ENCODE peak calls at places on chromosomes 2 and 18, in ten cellular contexts. N, V, B, D, X, M, I, S, E and O are unnamed samples.

GRCh38 chr2:19580830-19581229 is 222.4 kb upstream of the OSR1 start:
- DNase-seq in N (no peak), V (no peak), B (no peak), D (peak; percentile 49), X (no peak), M (peak; percentile 50), I (no peak), S (no peak), E (no peak), O (no peak)

GRCh38 chr2:86807462-86808275 is 17.0 kb upstream of the CD8A start:
- DNase-seq in N (no peak), V (peak; percentile 52), B (peak; percentile 72), D (no peak), X (no peak), M (peak; percentile 13), I (peak; percentile 51), S (peak; percentile 80), E (peak; percentile 73), O (no peak)

GRCh38 chr2:168490015-168490874 is 34.2 kb downstream of the CERS6 start:
- DNase-seq in N (no peak), V (peak; percentile 34), B (no peak), D (peak; percentile 34), X (no peak), M (peak; percentile 90), I (peak; percentile 59), S (peak; percentile 48), E (peak; percentile 18), O (peak; percentile 28)

GRCh38 chr2:55311444-55311870 is 42.4 kb upstream of the MTIF2 start:
- DNase-seq in N (no peak), V (peak; percentile 59), B (no peak), D (peak; percentile 56), X (no peak), M (peak; percentile 63), I (peak; percentile 39), S (peak; percentile 59), E (no peak), O (peak; percentile 43)

GRCh38 chr2:188142088-188142487 is 149.6 kb upstream of the GULP1 start:
- DNase-seq in N (no peak), V (no peak), B (no peak), D (no peak), X (no peak), M (no peak), I (no peak), S (peak; percentile 44), E (no peak), O (no peak)

GRCh38 chr18:79904357-79905147 is 46.9 kb downstream of the SLC66A2 start:
- DNase-seq in N (no peak), V (no peak), B (peak; percentile 43), D (no peak), X (no peak), M (no peak), I (no peak), S (peak; percentile 71), E (no peak), O (no peak)

GRCh38 chr2:174171686-174172445 is 76.5 kb downstream of the OLA1 start:
- DNase-seq in N (no peak), V (no peak), B (no peak), D (no peak), X (no peak), M (no peak), I (no peak), S (no peak), E (no peak), O (no peak)

GRCh38 chr2:37020212-37020886 is 54.0 kb upstream of the STRN start:
- DNase-seq in N (no peak), V (no peak), B (no peak), D (peak; percentile 94), X (no peak), M (peak; percentile 82), I (no peak), S (no peak), E (no peak), O (peak; percentile 83)

GRCh38 chr18:26335139-26335933 is 109.1 kb downstream of the TAF4B start:
- DNase-seq in N (no peak), V (no peak), B (no peak), D (no peak), X (no peak), M (no peak), I (no peak), S (no peak), E (no peak), O (peak; percentile 20)

GRCh38 chr2:60499082-60499429 is 54.4 kb downstream of the BCL11A start:
- DNase-seq in N (no peak), V (no peak), B (no peak), D (no peak), X (no peak), M (no peak), I (no peak), S (no peak), E (no peak), O (no peak)

GRCh38 chr2:230258483-230258882 is 32.9 kb downstream of the SP140 start:
- DNase-seq in N (no peak), V (no peak), B (no peak), D (no peak), X (no peak), M (peak; percentile 26), I (no peak), S (no peak), E (no peak), O (no peak)

GRCh38 chr2:102245266-102246151 is 58.7 kb downstream of the IL1RL2 start:
- DNase-seq in N (no peak), V (no peak), B (no peak), D (peak; percentile 18), X (no peak), M (peak; percentile 56), I (no peak), S (no peak), E (no peak), O (peak; percentile 48)

GRCh38 chr18:58241877-58242276 is 197.9 kb downstream of the NEDD4L start:
- DNase-seq in N (no peak), V (peak; percentile 84), B (no peak), D (peak; percentile 93), X (no peak), M (peak; percentile 98), I (no peak), S (peak; percentile 61), E (no peak), O (peak; percentile 32)

GRCh38 chr2:219249203-219249980 is 3.7 kb upstream of the TUBA4B start:
- DNase-seq in N (no peak), V (peak; percentile 92), B (peak; percentile 80), D (peak; percentile 75), X (no peak), M (peak; percentile 89), I (peak; percentile 62), S (peak; percentile 92), E (no peak), O (peak; percentile 68)

GRCh38 chr2:23617817-23618216 is 232.8 kb downstream of the KLHL29 start:
- DNase-seq in N (no peak), V (no peak), B (no peak), D (no peak), X (no peak), M (no peak), I (no peak), S (no peak), E (no peak), O (no peak)
- TF ChIP-seq CTCF in N (no peak), V (no peak), B (no peak), D (no peak), X (no peak), M (no peak), I (no peak), S (no peak), E (no peak), O (no peak)

GRCh38 chr18:74739926-74740325 is 142.3 kb downstream of the ZNF407 start:
- DNase-seq in N (no peak), V (no peak), B (no peak), D (no peak), X (no peak), M (no peak), I (no peak), S (no peak), E (no peak), O (no peak)
- TF ChIP-seq CTCF in N (no peak), V (no peak), B (no peak), D (no peak), X (no peak), M (no peak), I (no peak), S (no peak), E (no peak), O (no peak)

GRCh38 chr2:171957061-171957460 is 34.8 kb downstream of the HAT1 start:
- DNase-seq in N (no peak), V (peak; percentile 27), B (no peak), D (no peak), X (no peak), M (peak; percentile 9), I (no peak), S (peak; percentile 14), E (peak; percentile 9), O (peak; percentile 12)
- TF ChIP-seq CTCF in N (no peak), V (no peak), B (peak; percentile 12), D (no peak), X (peak; percentile 19), M (no peak), I (no peak), S (peak; percentile 45), E (peak; percentile 26), O (peak; percentile 62)

GRCh38 chr2:191158179-191158578 is 7.4 kb upstream of the STAT4 start:
- DNase-seq in N (no peak), V (no peak), B (no peak), D (no peak), X (no peak), M (no peak), I (no peak), S (no peak), E (no peak), O (no peak)

GRCh38 chr2:191151315-191151698 is 513 bp upstream of the STAT4 start:
- DNase-seq in N (no peak), V (no peak), B (no peak), D (no peak), X (no peak), M (no peak), I (no peak), S (no peak), E (no peak), O (no peak)

GRCh38 chr2:191152841-191153240 is 2.0 kb upstream of the STAT4 start:
- DNase-seq in N (no peak), V (no peak), B (no peak), D (peak; percentile 75), X (no peak), M (peak; percentile 56), I (no peak), S (peak; percentile 23), E (no peak), O (no peak)

GRCh38 chr2:191158751-191159150 is 8.0 kb upstream of the STAT4 start:
- DNase-seq in N (no peak), V (no peak), B (no peak), D (no peak), X (no peak), M (no peak), I (no peak), S (no peak), E (no peak), O (no peak)

GRCh38 chr2:191155608-191156071 is 4.8 kb upstream of the STAT4 start:
- DNase-seq in N (no peak), V (peak; percentile 55), B (no peak), D (peak; percentile 70), X (no peak), M (peak; percentile 75), I (peak; percentile 52), S (peak; percentile 30), E (no peak), O (peak; percentile 46)
- TF ChIP-seq CTCF in N (peak; percentile 48), V (peak; percentile 71), B (peak; percentile 71), D (peak; percentile 69), X (peak; percentile 61), M (peak; percentile 74), I (peak; percentile 49), S (peak; percentile 76), E (peak; percentile 49), O (peak; percentile 81)